ENCODE peak calls at places on chromosomes 4 and X, in nine cellular contexts. K, I, Q, G, R, H, J, M and E are unnamed samples.

GRCh38 chrX:43975747-43976146 is 2.6 kb upstream of the NDP start:
- DNase-seq in R (no peak), K (no peak), H (no peak), J (no peak), I (no peak), Q (no peak), G (no peak), M (no peak), E (no peak)

GRCh38 chr4:82787342-82787741 is 11.3 kb downstream of the SCD5 start:
- DNase-seq in H (no peak), K (no peak), J (no peak), G (no peak), Q (peak), R (no peak), M (no peak), I (no peak), E (peak)

GRCh38 chr4:151942971-151943370 is 182.2 kb upstream of the GATB start:
- DNase-seq in G (no peak), J (no peak), H (no peak), R (no peak), I (no peak), M (no peak), Q (no peak), K (no peak), E (no peak)

GRCh38 chr4:127000846-127001245 is 631.9 kb upstream of the INTU start:
- DNase-seq in H (no peak), J (no peak), R (no peak), I (no peak), G (no peak), Q (no peak), M (no peak), K (no peak), E (no peak)

GRCh38 chrX:144946696-144947095 is 300.6 kb upstream of the SPANXN1 start:
- DNase-seq in G (no peak), J (no peak), H (peak), I (no peak), R (no peak), Q (no peak), M (no peak), K (no peak), E (no peak)

GRCh38 chrX:23317799-23318724 is 16.6 kb upstream of the PTCHD1 start:
- DNase-seq in M (no peak), H (peak), I (no peak), Q (peak), G (no peak), J (no peak), R (peak), K (no peak), E (no peak)

GRCh38 chrX:133171962-133172708 is 46.0 kb downstream of the TFDP3 start:
- DNase-seq in M (no peak), I (no peak), J (no peak), Q (peak), R (no peak), H (peak), K (no peak), G (no peak), E (peak)

GRCh38 chr4:176320340-176320975 is 692 bp downstream of the SPCS3 start:
- DNase-seq in M (peak), K (peak), I (peak), Q (peak), J (peak), G (peak), R (peak), H (peak), E (peak)

GRCh38 chrX:37825225-37825842 is 22.0 kb downstream of the DYNLT3 start:
- DNase-seq in H (peak), K (no peak), M (no peak), I (peak), R (peak), J (peak), G (peak), Q (peak), E (peak)

GRCh38 chrX:31845003-31845402 is 773.2 kb upstream of the FTHL17 start:
- DNase-seq in Q (peak), I (no peak), K (no peak), M (no peak), H (peak), R (no peak), G (no peak), J (no peak), E (peak)

GRCh38 chr4:128812360-128812958 is 3.0 kb downstream of the JADE1 start:
- DNase-seq in Q (peak), R (no peak), M (no peak), I (peak), J (peak), K (no peak), G (peak), H (peak), E (peak)

GRCh38 chrX:19344661-19345060 is 934 bp downstream of the PDHA1 start:
- DNase-seq in H (no peak), M (no peak), Q (no peak), J (no peak), R (no peak), G (no peak), K (no peak), I (no peak), E (no peak)

GRCh38 chr4:139403457-139403856 is 50.5 kb upstream of the RAB33B start:
- DNase-seq in K (no peak), H (peak), M (no peak), J (no peak), Q (peak), I (no peak), R (no peak), G (no peak), E (no peak)

GRCh38 chr4:118920247-118920646 is 31.6 kb downstream of the SYNPO2 start:
- DNase-seq in I (peak), G (peak), H (peak), K (no peak), M (no peak), J (no peak), Q (no peak), R (no peak), E (no peak)

GRCh38 chrX:12702509-12703091 is 88.6 kb upstream of the PRPS2 start:
- DNase-seq in G (no peak), J (no peak), Q (peak), K (no peak), H (peak), R (no peak), I (no peak), M (no peak), E (peak)

GRCh38 chr4:147625733-147626132 is 8.5 kb downstream of the TMEM184C start:
- DNase-seq in K (no peak), M (no peak), I (no peak), Q (no peak), J (no peak), G (no peak), R (no peak), H (no peak), E (no peak)

GRCh38 chrX:57155171-57155570 is 18.0 kb upstream of the SPIN2A start:
- DNase-seq in Q (peak), J (no peak), K (no peak), H (no peak), I (no peak), M (no peak), R (no peak), G (no peak), E (no peak)

GRCh38 chrX:17161991-17162390 is 213.0 kb upstream of the NHS start:
- DNase-seq in M (no peak), I (no peak), G (no peak), H (no peak), K (no peak), R (no peak), J (no peak), Q (no peak), E (no peak)

GRCh38 chrX:102599950-102600579 is 750 bp downstream of the ARMCX5 start:
- DNase-seq in J (no peak), G (no peak), I (no peak), H (peak), R (no peak), K (no peak), Q (peak), M (no peak), E (peak)

DNA sequence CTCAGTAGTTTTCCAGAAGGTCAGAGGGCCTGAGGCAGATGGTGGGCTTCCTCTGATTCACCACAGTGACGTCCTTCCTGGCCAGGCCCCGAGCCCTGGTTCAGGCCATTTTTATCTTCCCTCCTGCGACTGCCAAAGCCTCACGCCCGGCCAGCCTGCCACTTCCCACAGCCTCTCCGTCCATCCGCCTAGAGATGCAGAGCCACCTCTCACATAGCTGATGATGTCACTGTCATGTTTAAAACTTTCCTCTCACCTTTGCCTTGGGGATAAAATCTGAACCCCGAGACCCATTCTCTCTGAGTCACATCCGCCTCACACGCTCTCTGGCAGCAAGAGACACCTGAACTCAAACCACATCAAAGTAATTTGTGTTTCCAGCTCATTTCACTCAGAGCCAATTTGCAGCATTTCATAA is 175.4 kb downstream of the QDPR start:
- DNase-seq in Q (peak), K (no peak), R (peak), G (no peak), J (no peak), I (peak), H (peak), M (no peak), E (peak)
- H3K4me3 ChIP-seq in Q (no peak), K (no peak), R (no peak), G (no peak), J (no peak), I (no peak), H (no peak), M (no peak), E (no peak)

DNA sequence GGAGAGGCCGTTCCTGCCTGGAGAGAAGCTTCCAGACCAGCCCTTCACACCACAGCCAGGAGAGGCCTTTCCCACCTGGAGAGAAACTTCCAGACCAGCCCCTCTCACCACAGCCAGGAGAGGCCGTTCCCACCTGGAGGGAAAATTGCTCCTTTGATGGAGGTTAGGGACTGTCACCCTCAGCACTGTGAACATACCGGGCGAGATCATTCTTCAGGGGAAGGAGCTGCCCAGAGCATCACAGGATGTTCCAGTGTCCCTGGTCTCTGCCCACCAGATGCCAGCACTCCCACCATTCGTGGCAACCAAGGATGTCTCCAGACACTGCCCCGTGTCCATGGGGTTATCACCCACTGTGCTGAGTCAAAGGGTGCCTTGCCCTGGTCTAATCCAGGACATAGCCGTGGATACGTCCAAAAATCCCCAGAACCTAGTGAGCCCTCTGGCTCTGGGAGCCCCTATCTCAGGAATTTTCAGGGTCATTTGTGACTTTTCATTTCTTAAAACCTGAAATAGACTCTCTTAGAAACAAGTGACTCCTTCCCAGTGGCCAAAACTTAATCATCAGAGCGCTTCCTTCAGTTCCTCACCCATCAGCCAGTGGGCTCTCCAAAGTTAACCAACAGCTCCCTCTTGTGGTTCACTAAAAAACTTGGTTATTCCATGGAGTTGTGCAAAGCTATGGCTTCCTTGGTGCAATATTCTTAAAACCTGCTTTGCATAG is 80.2 kb downstream of the CRMP1 start:
- DNase-seq in G (no peak), M (no peak), K (no peak), H (peak), J (no peak), Q (peak), R (no peak), I (peak), E (peak)
- TF ChIP-seq CTCF in G (peak), M (peak), K (peak), H (peak), J (peak), Q (peak), R (no peak), I (peak), E (peak)

GRCh38 chrX:39654183-39654925 is 443.4 kb downstream of the BCOR start:
- DNase-seq in I (no peak), J (no peak), G (no peak), H (no peak), R (no peak), M (no peak), K (no peak), Q (no peak), E (no peak)
- H3K4me3 ChIP-seq in I (no peak), J (no peak), G (no peak), H (no peak), R (no peak), M (no peak), K (no peak), Q (no peak), E (no peak)

GRCh38 chrX:51697397-51697796 is 12.9 kb upstream of the CENPVL1 start:
- DNase-seq in G (no peak), M (no peak), J (no peak), Q (no peak), H (no peak), K (no peak), R (no peak), I (no peak), E (no peak)
- TF ChIP-seq CTCF in G (no peak), M (no peak), J (no peak), Q (no peak), H (no peak), K (no peak), R (no peak), I (no peak), E (no peak)

GRCh38 chr4:7630559-7631287 is 196.0 kb upstream of the PSAPL1 start:
- DNase-seq in G (peak), M (no peak), R (no peak), K (peak), H (peak), Q (peak), I (no peak), J (no peak), E (peak)

GRCh38 chr4:7632341-7632740 is 197.6 kb upstream of the PSAPL1 start:
- DNase-seq in G (no peak), H (no peak), J (no peak), M (no peak), R (no peak), K (no peak), I (no peak), Q (no peak), E (no peak)

GRCh38 chr4:7632971-7633370 is 198.2 kb upstream of the PSAPL1 start:
- DNase-seq in G (no peak), R (no peak), J (no peak), Q (no peak), M (peak), K (no peak), H (no peak), I (no peak), E (no peak)

GRCh38 chr4:7629855-7630254 is 195.1 kb upstream of the PSAPL1 start:
- DNase-seq in H (no peak), J (no peak), I (no peak), K (no peak), G (no peak), Q (no peak), R (no peak), M (no peak), E (no peak)

GRCh38 chr4:7631288-7631633 is 196.5 kb upstream of the PSAPL1 start:
- DNase-seq in G (no peak), I (no peak), K (no peak), Q (no peak), R (no peak), H (no peak), J (no peak), M (no peak), E (no peak)
- H3K4me3 ChIP-seq in G (peak), I (peak), K (no peak), Q (no peak), R (no peak), H (no peak), J (no peak), M (no peak), E (no peak)

GRCh38 chr4:64617813-64618212 is 208.6 kb upstream of the TECRL start:
- DNase-seq in K (no peak), Q (peak), J (no peak), G (no peak), I (no peak), H (no peak), R (no peak), M (no peak), E (peak)
- TF ChIP-seq CTCF in K (peak), Q (no peak), J (no peak), G (no peak), I (no peak), H (no peak), R (no peak), M (peak), E (no peak)

GRCh38 chr4:161714928-161715327 is 448.9 kb downstream of the FSTL5 start:
- DNase-seq in G (no peak), K (no peak), J (no peak), I (no peak), H (no peak), Q (no peak), R (no peak), M (no peak), E (no peak)
- H3K4me3 ChIP-seq in G (no peak), K (no peak), J (no peak), I (no peak), H (no peak), Q (no peak), R (no peak), M (no peak), E (no peak)

DNA sequence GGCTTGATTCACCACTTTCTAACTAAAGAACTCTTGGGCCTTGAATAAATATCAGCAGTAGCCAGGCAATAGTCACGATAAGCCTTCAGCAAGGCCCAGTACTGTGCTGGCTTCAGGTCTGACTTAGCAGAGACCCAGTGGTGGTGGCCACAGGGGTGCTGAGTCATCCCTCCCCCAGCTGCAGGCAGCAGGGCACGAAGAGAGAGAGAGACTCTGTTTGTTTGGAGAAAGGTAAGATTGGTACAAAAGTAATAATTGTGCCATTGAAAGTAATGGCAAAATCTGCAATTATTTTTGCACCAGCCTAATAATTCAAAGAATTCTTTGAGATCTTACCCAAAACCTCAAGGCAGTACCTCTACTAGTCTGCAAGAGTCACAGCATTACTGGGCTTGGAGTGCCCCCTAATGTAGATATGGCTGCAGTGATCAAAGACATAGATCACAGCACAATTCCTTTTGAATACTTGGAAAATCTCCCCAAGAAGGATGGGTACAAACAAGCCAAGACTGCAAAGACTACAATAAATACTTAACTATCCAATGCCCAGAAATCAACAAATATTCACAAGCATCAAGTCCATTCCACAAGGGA is 159.5 kb upstream of the USP38 start:
- DNase-seq in M (no peak), G (no peak), Q (peak), I (no peak), K (no peak), R (no peak), J (no peak), H (peak), E (peak)
- TF ChIP-seq CTCF in M (peak), G (peak), Q (no peak), I (peak), K (peak), R (no peak), J (no peak), H (no peak), E (no peak)

GRCh38 chr4:163611784-163612445 is 117.4 kb downstream of the TMA16 start:
- DNase-seq in H (no peak), G (no peak), K (no peak), R (no peak), I (no peak), Q (no peak), M (no peak), J (no peak), E (no peak)
- H3K4me3 ChIP-seq in H (no peak), G (peak), K (peak), R (no peak), I (peak), Q (no peak), M (no peak), J (no peak), E (no peak)